ENCODE peak calls at places on chromosomes 6 and 20, in six cellular contexts. Z, G, L, Q, X and A are unnamed samples.

GRCh38 chr6:9131616-9132015 is 696.3 kb upstream of the SLC35B3 start:
- DNase-seq in Z (no peak), G (no peak), L (no peak), Q (no peak), X (peak; percentile 42), A (peak; percentile 74)

GRCh38 chr6:223136-223535 is 69.2 kb upstream of the DUSP22 start:
- DNase-seq in Z (no peak), G (peak; percentile 49), L (no peak), Q (no peak), X (no peak), A (no peak)

GRCh38 chr6:113674075-113674474 is 183.1 kb upstream of the MARCKS start:
- DNase-seq in Z (no peak), G (no peak), L (no peak), Q (no peak), X (no peak), A (peak; percentile 62)

GRCh38 chr20:45221076-45221475 is at the start of gene SEMG2:
- DNase-seq in Z (no peak), G (no peak), L (no peak), Q (no peak), X (no peak), A (no peak)

GRCh38 chr6:127366281-127367022 is 23.0 kb upstream of the ECHDC1 start:
- DNase-seq in Z (peak; percentile 95), G (peak; percentile 66), L (peak; percentile 98), Q (peak; percentile 96), X (peak; percentile 49), A (no peak)

GRCh38 chr6:42761287-42762067 is 15.6 kb upstream of the TBCC start:
- DNase-seq in Z (no peak), G (no peak), L (no peak), Q (no peak), X (no peak), A (no peak)

GRCh38 chr6:45786243-45786795 is 229.3 kb downstream of the CLIC5 start:
- DNase-seq in Z (no peak), G (no peak), L (no peak), Q (no peak), X (no peak), A (no peak)

GRCh38 chr20:38894091-38894847 is 31.9 kb upstream of the FAM83D start:
- DNase-seq in Z (no peak), G (no peak), L (no peak), Q (no peak), X (no peak), A (no peak)

GRCh38 chr20:6051505-6051904 is 2.4 kb downstream of the LRRN4 start:
- DNase-seq in Z (peak; percentile 60), G (no peak), L (no peak), Q (no peak), X (no peak), A (no peak)

GRCh38 chr6:39729945-39730344 is 4.7 kb upstream of the KIF6 start:
- DNase-seq in Z (no peak), G (no peak), L (no peak), Q (no peak), X (no peak), A (no peak)

GRCh38 chr20:8424010-8424409 is 291.9 kb downstream of the PLCB1 start:
- DNase-seq in Z (no peak), G (no peak), L (no peak), Q (no peak), X (no peak), A (no peak)

GRCh38 chr6:1596088-1596852 is 13.4 kb upstream of the FOXC1 start:
- DNase-seq in Z (no peak), G (no peak), L (peak; percentile 66), Q (no peak), X (peak; percentile 69), A (peak; percentile 76)

GRCh38 chr6:160132776-160133338 is 11.2 kb downstream of the SLC22A1 start:
- DNase-seq in Z (no peak), G (peak; percentile 52), L (peak; percentile 25), Q (no peak), X (no peak), A (no peak)

GRCh38 chr6:116467096-116467495 is 5.9 kb downstream of the CALHM6 start:
- DNase-seq in Z (no peak), G (no peak), L (no peak), Q (no peak), X (no peak), A (no peak)

GRCh38 chr6:88168362-88168761 is 2.2 kb upstream of the CNR1 start:
- DNase-seq in Z (no peak), G (no peak), L (no peak), Q (no peak), X (no peak), A (no peak)

GRCh38 chr20:184288-184687 is 5.2 kb downstream of the DEFB128 start:
- DNase-seq in Z (no peak), G (no peak), L (no peak), Q (no peak), X (no peak), A (no peak)

GRCh38 chr6:47034919-47035318 is 7.2 kb downstream of the ADGRF1 start:
- DNase-seq in Z (peak; percentile 96), G (no peak), L (peak; percentile 84), Q (peak; percentile 85), X (peak; percentile 52), A (peak; percentile 72)

GRCh38 chr6:43773050-43773956 is 3.3 kb downstream of the VEGFA start:
- DNase-seq in Z (peak; percentile 34), G (no peak), L (peak; percentile 86), Q (no peak), X (peak; percentile 66), A (peak; percentile 68)

GRCh38 chr6:152669894-152670293 is 27.8 kb upstream of the MYCT1 start:
- DNase-seq in Z (peak; percentile 19), G (no peak), L (peak; percentile 23), Q (peak; percentile 28), X (no peak), A (no peak)

GRCh38 chr20:48613926-48614325 is 213.9 kb downstream of the PREX1 start:
- DNase-seq in Z (no peak), G (peak; percentile 43), L (no peak), Q (no peak), X (no peak), A (no peak)

GRCh38 chr20:39939241-39939865 is 749.7 kb downstream of the MAFB start:
- DNase-seq in Z (no peak), G (no peak), L (no peak), Q (no peak), X (no peak), A (no peak)